ENCODE peak calls at places on chromosome 11, in nine cellular contexts. One of them, this sample, is unnamed.

GRCh38 chr11:22711880-22712279 is 45.5 kb downstream of the GAS2 start:
- DNase-seq in fibroblast of lung: no peak
- DNase-seq in B cell: no peak
- DNase-seq in esophagus muscularis mucosa: no peak
- DNase-seq in GM12865: peak
- DNase-seq in mammary epithelial cell: peak
- DNase-seq in activated CD8-positive, alpha-beta T cell treated with anti-CD3 and anti-CD28 coated beads for 36 hours: no peak
- DNase-seq in osteocyte: no peak
- DNase-seq in sigmoid colon: no peak
- DNase-seq in this sample: no peak

GRCh38 chr11:132621976-132622375 is 910.3 kb downstream of the OPCML start:
- DNase-seq in esophagus muscularis mucosa: no peak
- DNase-seq in GM12865: no peak
- DNase-seq in mammary epithelial cell: no peak
- DNase-seq in B cell: no peak
- DNase-seq in activated CD8-positive, alpha-beta T cell treated with anti-CD3 and anti-CD28 coated beads for 36 hours: no peak
- DNase-seq in osteocyte: no peak
- DNase-seq in sigmoid colon: no peak
- DNase-seq in fibroblast of lung: peak
- DNase-seq in this sample: no peak

GRCh38 chr11:77370217-77370616 is 68.7 kb upstream of the GDPD4 start:
- DNase-seq in GM12865: no peak
- DNase-seq in fibroblast of lung: no peak
- DNase-seq in mammary epithelial cell: no peak
- DNase-seq in activated CD8-positive, alpha-beta T cell treated with anti-CD3 and anti-CD28 coated beads for 36 hours: no peak
- DNase-seq in sigmoid colon: no peak
- DNase-seq in esophagus muscularis mucosa: no peak
- DNase-seq in osteocyte: no peak
- DNase-seq in B cell: no peak
- DNase-seq in this sample: no peak

GRCh38 chr11:66465371-66466224 is 1.1 kb upstream of the PELI3 start:
- DNase-seq in GM12865: no peak
- DNase-seq in B cell: no peak
- DNase-seq in mammary epithelial cell: no peak
- DNase-seq in activated CD8-positive, alpha-beta T cell treated with anti-CD3 and anti-CD28 coated beads for 36 hours: no peak
- DNase-seq in esophagus muscularis mucosa: no peak
- DNase-seq in sigmoid colon: no peak
- DNase-seq in fibroblast of lung: no peak
- DNase-seq in osteocyte: no peak
- DNase-seq in this sample: no peak

GRCh38 chr11:75435571-75435925 is 2.5 kb upstream of the KLHL35 start:
- DNase-seq in mammary epithelial cell: no peak
- DNase-seq in GM12865: no peak
- DNase-seq in sigmoid colon: no peak
- DNase-seq in fibroblast of lung: no peak
- DNase-seq in esophagus muscularis mucosa: no peak
- DNase-seq in B cell: no peak
- DNase-seq in osteocyte: no peak
- DNase-seq in activated CD8-positive, alpha-beta T cell treated with anti-CD3 and anti-CD28 coated beads for 36 hours: no peak
- DNase-seq in this sample: no peak

GRCh38 chr11:57458410-57459111 is 1.8 kb upstream of the RTN4RL2 start:
- DNase-seq in sigmoid colon: no peak
- DNase-seq in osteocyte: no peak
- DNase-seq in esophagus muscularis mucosa: no peak
- DNase-seq in B cell: no peak
- DNase-seq in mammary epithelial cell: no peak
- DNase-seq in fibroblast of lung: no peak
- DNase-seq in GM12865: peak
- DNase-seq in activated CD8-positive, alpha-beta T cell treated with anti-CD3 and anti-CD28 coated beads for 36 hours: peak
- DNase-seq in this sample: peak

GRCh38 chr11:94417386-94417987 is 16.3 kb upstream of the GPR83 start:
- DNase-seq in fibroblast of lung: peak
- DNase-seq in mammary epithelial cell: peak
- DNase-seq in esophagus muscularis mucosa: no peak
- DNase-seq in B cell: no peak
- DNase-seq in GM12865: peak
- DNase-seq in sigmoid colon: no peak
- DNase-seq in osteocyte: no peak
- DNase-seq in activated CD8-positive, alpha-beta T cell treated with anti-CD3 and anti-CD28 coated beads for 36 hours: no peak
- DNase-seq in this sample: no peak

GRCh38 chr11:130587658-130588057 is 139.2 kb downstream of the ADAMTS15 start:
- DNase-seq in GM12865: no peak
- DNase-seq in B cell: no peak
- DNase-seq in fibroblast of lung: no peak
- DNase-seq in mammary epithelial cell: no peak
- DNase-seq in osteocyte: peak
- DNase-seq in activated CD8-positive, alpha-beta T cell treated with anti-CD3 and anti-CD28 coated beads for 36 hours: no peak
- DNase-seq in esophagus muscularis mucosa: no peak
- DNase-seq in sigmoid colon: no peak
- DNase-seq in this sample: no peak

GRCh38 chr11:69044111-69045013 is 4.4 kb upstream of the TPCN2 start:
- DNase-seq in mammary epithelial cell: peak
- DNase-seq in GM12865: peak
- DNase-seq in B cell: no peak
- DNase-seq in osteocyte: no peak
- DNase-seq in sigmoid colon: peak
- DNase-seq in activated CD8-positive, alpha-beta T cell treated with anti-CD3 and anti-CD28 coated beads for 36 hours: peak
- DNase-seq in esophagus muscularis mucosa: no peak
- DNase-seq in fibroblast of lung: peak
- DNase-seq in this sample: no peak
- TF ChIP-seq CTCF in mammary epithelial cell: peak
- TF ChIP-seq CTCF in GM12865: peak
- TF ChIP-seq CTCF in B cell: no peak
- TF ChIP-seq CTCF in osteocyte: peak
- TF ChIP-seq CTCF in sigmoid colon: peak
- TF ChIP-seq CTCF in activated CD8-positive, alpha-beta T cell treated with anti-CD3 and anti-CD28 coated beads for 36 hours: peak
- TF ChIP-seq CTCF in esophagus muscularis mucosa: peak
- TF ChIP-seq CTCF in fibroblast of lung: peak
- TF ChIP-seq CTCF in this sample: peak

GRCh38 chr11:3959015-3959917 is 103.8 kb downstream of the STIM1 start:
- DNase-seq in activated CD8-positive, alpha-beta T cell treated with anti-CD3 and anti-CD28 coated beads for 36 hours: no peak
- DNase-seq in esophagus muscularis mucosa: no peak
- DNase-seq in sigmoid colon: no peak
- DNase-seq in GM12865: peak
- DNase-seq in fibroblast of lung: peak
- DNase-seq in osteocyte: no peak
- DNase-seq in mammary epithelial cell: peak
- DNase-seq in B cell: no peak
- DNase-seq in this sample: no peak
- TF ChIP-seq CTCF in activated CD8-positive, alpha-beta T cell treated with anti-CD3 and anti-CD28 coated beads for 36 hours: peak
- TF ChIP-seq CTCF in esophagus muscularis mucosa: no peak
- TF ChIP-seq CTCF in sigmoid colon: no peak
- TF ChIP-seq CTCF in GM12865: no peak
- TF ChIP-seq CTCF in fibroblast of lung: peak
- TF ChIP-seq CTCF in osteocyte: peak
- TF ChIP-seq CTCF in mammary epithelial cell: peak
- TF ChIP-seq CTCF in B cell: peak
- TF ChIP-seq CTCF in this sample: no peak

DNA sequence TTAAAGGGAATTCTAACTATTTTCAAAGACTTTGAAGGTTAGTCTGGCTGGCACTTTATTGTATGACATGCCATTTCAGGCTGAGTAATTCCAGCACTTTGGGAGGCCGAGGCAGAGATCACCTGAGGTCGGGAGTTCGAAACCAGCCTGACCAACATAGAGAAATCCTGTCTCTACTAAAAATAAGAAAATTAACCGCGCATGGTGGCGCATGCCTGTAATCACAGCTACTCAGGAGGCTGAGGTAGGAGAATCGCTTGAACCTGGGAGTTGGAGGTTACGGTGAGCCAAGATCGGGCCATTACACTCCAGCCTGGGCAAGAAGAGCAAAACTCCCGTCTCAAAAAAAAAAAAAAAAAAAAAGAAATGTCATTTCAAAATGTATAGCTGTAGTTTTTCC is 95.6 kb downstream of the RDX start:
- DNase-seq in sigmoid colon: no peak
- DNase-seq in GM12865: no peak
- DNase-seq in mammary epithelial cell: no peak
- DNase-seq in osteocyte: no peak
- DNase-seq in fibroblast of lung: no peak
- DNase-seq in activated CD8-positive, alpha-beta T cell treated with anti-CD3 and anti-CD28 coated beads for 36 hours: no peak
- DNase-seq in B cell: no peak
- DNase-seq in esophagus muscularis mucosa: no peak
- DNase-seq in this sample: no peak
- TF ChIP-seq CTCF in sigmoid colon: no peak
- TF ChIP-seq CTCF in GM12865: no peak
- TF ChIP-seq CTCF in mammary epithelial cell: no peak
- TF ChIP-seq CTCF in osteocyte: no peak
- TF ChIP-seq CTCF in fibroblast of lung: no peak
- TF ChIP-seq CTCF in activated CD8-positive, alpha-beta T cell treated with anti-CD3 and anti-CD28 coated beads for 36 hours: no peak
- TF ChIP-seq CTCF in B cell: no peak
- TF ChIP-seq CTCF in esophagus muscularis mucosa: no peak
- TF ChIP-seq CTCF in this sample: no peak

GRCh38 chr11:83019888-83020579 is 51.7 kb downstream of the RAB30 start:
- DNase-seq in mammary epithelial cell: peak
- DNase-seq in esophagus muscularis mucosa: no peak
- DNase-seq in GM12865: no peak
- DNase-seq in activated CD8-positive, alpha-beta T cell treated with anti-CD3 and anti-CD28 coated beads for 36 hours: no peak
- DNase-seq in sigmoid colon: no peak
- DNase-seq in fibroblast of lung: no peak
- DNase-seq in osteocyte: no peak
- DNase-seq in B cell: no peak
- DNase-seq in this sample: no peak
- TF ChIP-seq CTCF in mammary epithelial cell: no peak
- TF ChIP-seq CTCF in esophagus muscularis mucosa: no peak
- TF ChIP-seq CTCF in GM12865: no peak
- TF ChIP-seq CTCF in activated CD8-positive, alpha-beta T cell treated with anti-CD3 and anti-CD28 coated beads for 36 hours: no peak
- TF ChIP-seq CTCF in sigmoid colon: no peak
- TF ChIP-seq CTCF in fibroblast of lung: no peak
- TF ChIP-seq CTCF in osteocyte: no peak
- TF ChIP-seq CTCF in B cell: no peak
- TF ChIP-seq CTCF in this sample: no peak

DNA sequence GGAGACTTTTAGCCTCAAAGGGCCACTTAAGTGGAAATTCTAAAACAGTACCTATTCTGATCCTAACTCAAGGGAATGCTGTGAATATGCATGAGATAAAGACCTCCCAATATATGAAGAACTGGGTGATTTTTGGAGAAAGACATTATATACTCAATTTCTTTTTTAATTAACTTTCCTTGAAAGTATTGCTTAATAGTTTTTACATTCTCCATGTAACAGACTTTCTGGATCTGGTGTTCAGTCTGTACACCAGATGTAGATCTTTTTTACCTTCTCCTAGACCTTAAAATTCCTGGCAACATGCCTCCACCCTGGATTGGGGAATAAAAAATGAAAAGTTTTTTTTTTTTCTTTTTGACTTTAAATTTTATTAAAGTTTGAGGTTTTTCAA is 777 bp downstream of the NNMT start:
- DNase-seq in osteocyte: no peak
- DNase-seq in activated CD8-positive, alpha-beta T cell treated with anti-CD3 and anti-CD28 coated beads for 36 hours: no peak
- DNase-seq in mammary epithelial cell: no peak
- DNase-seq in esophagus muscularis mucosa: no peak
- DNase-seq in B cell: no peak
- DNase-seq in fibroblast of lung: no peak
- DNase-seq in GM12865: no peak
- DNase-seq in sigmoid colon: no peak
- DNase-seq in this sample: no peak
- TF ChIP-seq CTCF in osteocyte: no peak
- TF ChIP-seq CTCF in activated CD8-positive, alpha-beta T cell treated with anti-CD3 and anti-CD28 coated beads for 36 hours: no peak
- TF ChIP-seq CTCF in mammary epithelial cell: no peak
- TF ChIP-seq CTCF in esophagus muscularis mucosa: no peak
- TF ChIP-seq CTCF in B cell: no peak
- TF ChIP-seq CTCF in fibroblast of lung: no peak
- TF ChIP-seq CTCF in GM12865: no peak
- TF ChIP-seq CTCF in sigmoid colon: no peak
- TF ChIP-seq CTCF in this sample: no peak

GRCh38 chr11:82229346-82229745 is 504.3 kb downstream of the FAM181B start:
- DNase-seq in mammary epithelial cell: peak
- DNase-seq in GM12865: peak
- DNase-seq in activated CD8-positive, alpha-beta T cell treated with anti-CD3 and anti-CD28 coated beads for 36 hours: no peak
- DNase-seq in fibroblast of lung: no peak
- DNase-seq in osteocyte: no peak
- DNase-seq in esophagus muscularis mucosa: no peak
- DNase-seq in B cell: no peak
- DNase-seq in sigmoid colon: no peak
- DNase-seq in this sample: peak
- TF ChIP-seq CTCF in mammary epithelial cell: peak
- TF ChIP-seq CTCF in GM12865: peak
- TF ChIP-seq CTCF in activated CD8-positive, alpha-beta T cell treated with anti-CD3 and anti-CD28 coated beads for 36 hours: peak
- TF ChIP-seq CTCF in fibroblast of lung: peak
- TF ChIP-seq CTCF in osteocyte: peak
- TF ChIP-seq CTCF in esophagus muscularis mucosa: no peak
- TF ChIP-seq CTCF in B cell: peak
- TF ChIP-seq CTCF in sigmoid colon: no peak
- TF ChIP-seq CTCF in this sample: peak

GRCh38 chr11:73156114-73156513 is 14.0 kb upstream of the FCHSD2 start:
- DNase-seq in activated CD8-positive, alpha-beta T cell treated with anti-CD3 and anti-CD28 coated beads for 36 hours: no peak
- DNase-seq in osteocyte: no peak
- DNase-seq in B cell: no peak
- DNase-seq in GM12865: peak
- DNase-seq in sigmoid colon: peak
- DNase-seq in mammary epithelial cell: no peak
- DNase-seq in esophagus muscularis mucosa: no peak
- DNase-seq in fibroblast of lung: no peak
- DNase-seq in this sample: no peak
- TF ChIP-seq CTCF in activated CD8-positive, alpha-beta T cell treated with anti-CD3 and anti-CD28 coated beads for 36 hours: no peak
- TF ChIP-seq CTCF in osteocyte: no peak
- TF ChIP-seq CTCF in B cell: no peak
- TF ChIP-seq CTCF in GM12865: no peak
- TF ChIP-seq CTCF in sigmoid colon: no peak
- TF ChIP-seq CTCF in mammary epithelial cell: no peak
- TF ChIP-seq CTCF in esophagus muscularis mucosa: no peak
- TF ChIP-seq CTCF in fibroblast of lung: no peak
- TF ChIP-seq CTCF in this sample: no peak

GRCh38 chr11:70892889-70893288 is 359.5 kb downstream of the SHANK2 start:
- DNase-seq in activated CD8-positive, alpha-beta T cell treated with anti-CD3 and anti-CD28 coated beads for 36 hours: no peak
- DNase-seq in fibroblast of lung: no peak
- DNase-seq in B cell: no peak
- DNase-seq in osteocyte: no peak
- DNase-seq in sigmoid colon: no peak
- DNase-seq in GM12865: no peak
- DNase-seq in mammary epithelial cell: no peak
- DNase-seq in esophagus muscularis mucosa: no peak
- DNase-seq in this sample: no peak

GRCh38 chr11:70894566-70894965 is 357.8 kb downstream of the SHANK2 start:
- DNase-seq in activated CD8-positive, alpha-beta T cell treated with anti-CD3 and anti-CD28 coated beads for 36 hours: no peak
- DNase-seq in osteocyte: no peak
- DNase-seq in B cell: no peak
- DNase-seq in esophagus muscularis mucosa: no peak
- DNase-seq in mammary epithelial cell: no peak
- DNase-seq in sigmoid colon: no peak
- DNase-seq in fibroblast of lung: no peak
- DNase-seq in GM12865: no peak
- DNase-seq in this sample: no peak

GRCh38 chr11:70889411-70889810 is 363.0 kb downstream of the SHANK2 start:
- DNase-seq in mammary epithelial cell: no peak
- DNase-seq in GM12865: no peak
- DNase-seq in activated CD8-positive, alpha-beta T cell treated with anti-CD3 and anti-CD28 coated beads for 36 hours: no peak
- DNase-seq in esophagus muscularis mucosa: no peak
- DNase-seq in osteocyte: no peak
- DNase-seq in B cell: no peak
- DNase-seq in sigmoid colon: no peak
- DNase-seq in fibroblast of lung: no peak
- DNase-seq in this sample: no peak

GRCh38 chr11:70895061-70895670 is 357.2 kb downstream of the SHANK2 start:
- DNase-seq in osteocyte: no peak
- DNase-seq in fibroblast of lung: no peak
- DNase-seq in sigmoid colon: no peak
- DNase-seq in B cell: no peak
- DNase-seq in mammary epithelial cell: no peak
- DNase-seq in GM12865: no peak
- DNase-seq in esophagus muscularis mucosa: no peak
- DNase-seq in activated CD8-positive, alpha-beta T cell treated with anti-CD3 and anti-CD28 coated beads for 36 hours: no peak
- DNase-seq in this sample: no peak

GRCh38 chr11:70891844-70892380 is 360.5 kb downstream of the SHANK2 start:
- DNase-seq in fibroblast of lung: no peak
- DNase-seq in activated CD8-positive, alpha-beta T cell treated with anti-CD3 and anti-CD28 coated beads for 36 hours: no peak
- DNase-seq in mammary epithelial cell: no peak
- DNase-seq in sigmoid colon: no peak
- DNase-seq in esophagus muscularis mucosa: no peak
- DNase-seq in GM12865: no peak
- DNase-seq in B cell: no peak
- DNase-seq in osteocyte: no peak
- DNase-seq in this sample: no peak
- TF ChIP-seq CTCF in fibroblast of lung: no peak
- TF ChIP-seq CTCF in activated CD8-positive, alpha-beta T cell treated with anti-CD3 and anti-CD28 coated beads for 36 hours: no peak
- TF ChIP-seq CTCF in mammary epithelial cell: no peak
- TF ChIP-seq CTCF in sigmoid colon: no peak
- TF ChIP-seq CTCF in esophagus muscularis mucosa: no peak
- TF ChIP-seq CTCF in GM12865: no peak
- TF ChIP-seq CTCF in B cell: no peak
- TF ChIP-seq CTCF in osteocyte: no peak
- TF ChIP-seq CTCF in this sample: no peak